ENCODE peak calls at places on chromosomes 13 and 19, in seven cellular contexts. One of them, this sample, is unnamed.

GRCh38 chr19:49165865-49166301 is 8.3 kb downstream of the TRPM4 start:
- DNase-seq in lung: no peak
- DNase-seq in effector memory CD4-positive, alpha-beta T cell: no peak
- DNase-seq in tibial artery: no peak
- DNase-seq in fibroblast of lung: no peak
- DNase-seq in lower lobe of right lung: no peak
- DNase-seq in aorta: no peak
- DNase-seq in this sample: no peak

GRCh38 chr19:38430931-38431330 is 2.6 kb upstream of the RYR1 start:
- DNase-seq in lung: no peak
- DNase-seq in effector memory CD4-positive, alpha-beta T cell: no peak
- DNase-seq in tibial artery: no peak
- DNase-seq in fibroblast of lung: no peak
- DNase-seq in lower lobe of right lung: no peak
- DNase-seq in aorta: no peak
- DNase-seq in this sample: no peak

GRCh38 chr13:44236370-44236769 is 137.3 kb upstream of the SERP2 start:
- DNase-seq in lung: no peak
- DNase-seq in effector memory CD4-positive, alpha-beta T cell: no peak
- DNase-seq in tibial artery: peak; percentile 71
- DNase-seq in fibroblast of lung: peak; percentile 78
- DNase-seq in lower lobe of right lung: no peak
- DNase-seq in aorta: no peak
- DNase-seq in this sample: no peak

GRCh38 chr13:99263386-99263785 is 5.2 kb upstream of the GPR18 start:
- DNase-seq in lung: no peak
- DNase-seq in effector memory CD4-positive, alpha-beta T cell: no peak
- DNase-seq in tibial artery: no peak
- DNase-seq in fibroblast of lung: no peak
- DNase-seq in lower lobe of right lung: no peak
- DNase-seq in aorta: no peak
- DNase-seq in this sample: no peak

GRCh38 chr19:44750713-44751112 is 2.2 kb downstream of the BCL3 start:
- DNase-seq in lung: no peak
- DNase-seq in effector memory CD4-positive, alpha-beta T cell: no peak
- DNase-seq in tibial artery: no peak
- DNase-seq in fibroblast of lung: no peak
- DNase-seq in lower lobe of right lung: no peak
- DNase-seq in aorta: no peak
- DNase-seq in this sample: no peak

GRCh38 chr19:3073159-3073563 is 10.9 kb upstream of the TLE5 start:
- DNase-seq in lung: no peak
- DNase-seq in effector memory CD4-positive, alpha-beta T cell: no peak
- DNase-seq in tibial artery: no peak
- DNase-seq in fibroblast of lung: peak; percentile 89
- DNase-seq in lower lobe of right lung: no peak
- DNase-seq in aorta: no peak
- DNase-seq in this sample: no peak

GRCh38 chr13:78228940-78229339 is 310.3 kb upstream of the EDNRB start:
- DNase-seq in lung: no peak
- DNase-seq in effector memory CD4-positive, alpha-beta T cell: no peak
- DNase-seq in tibial artery: no peak
- DNase-seq in fibroblast of lung: peak; percentile 7
- DNase-seq in lower lobe of right lung: no peak
- DNase-seq in aorta: no peak
- DNase-seq in this sample: no peak

GRCh38 chr19:34976611-34977010 is 12.6 kb upstream of the ZNF792 start:
- DNase-seq in lung: no peak
- DNase-seq in effector memory CD4-positive, alpha-beta T cell: no peak
- DNase-seq in tibial artery: peak; percentile 19
- DNase-seq in fibroblast of lung: no peak
- DNase-seq in lower lobe of right lung: peak; percentile 10
- DNase-seq in aorta: no peak
- DNase-seq in this sample: no peak

GRCh38 chr19:53537126-53537522 is 821 bp upstream of the ZNF331 start:
- DNase-seq in lung: no peak
- DNase-seq in effector memory CD4-positive, alpha-beta T cell: no peak
- DNase-seq in tibial artery: no peak
- DNase-seq in fibroblast of lung: no peak
- DNase-seq in lower lobe of right lung: no peak
- DNase-seq in aorta: no peak
- DNase-seq in this sample: no peak

GRCh38 chr13:30737511-30738342 is 2.4 kb downstream of the ALOX5AP start:
- DNase-seq in lung: no peak
- DNase-seq in effector memory CD4-positive, alpha-beta T cell: no peak
- DNase-seq in tibial artery: no peak
- DNase-seq in fibroblast of lung: no peak
- DNase-seq in lower lobe of right lung: no peak
- DNase-seq in aorta: no peak
- DNase-seq in this sample: no peak

GRCh38 chr13:30738526-30738925 is 3.2 kb downstream of the ALOX5AP start:
- DNase-seq in lung: no peak
- DNase-seq in effector memory CD4-positive, alpha-beta T cell: no peak
- DNase-seq in tibial artery: no peak
- DNase-seq in fibroblast of lung: no peak
- DNase-seq in lower lobe of right lung: no peak
- DNase-seq in aorta: no peak
- DNase-seq in this sample: no peak

GRCh38 chr13:30736461-30736860 is 1.1 kb downstream of the ALOX5AP start:
- DNase-seq in lung: no peak
- DNase-seq in effector memory CD4-positive, alpha-beta T cell: no peak
- DNase-seq in tibial artery: no peak
- DNase-seq in fibroblast of lung: no peak
- DNase-seq in lower lobe of right lung: no peak
- DNase-seq in aorta: no peak
- DNase-seq in this sample: no peak

GRCh38 chr13:30735025-30735967 is at the start of gene ALOX5AP:
- DNase-seq in lung: no peak
- DNase-seq in effector memory CD4-positive, alpha-beta T cell: no peak
- DNase-seq in tibial artery: no peak
- DNase-seq in fibroblast of lung: no peak
- DNase-seq in lower lobe of right lung: no peak
- DNase-seq in aorta: no peak
- DNase-seq in this sample: no peak

DNA sequence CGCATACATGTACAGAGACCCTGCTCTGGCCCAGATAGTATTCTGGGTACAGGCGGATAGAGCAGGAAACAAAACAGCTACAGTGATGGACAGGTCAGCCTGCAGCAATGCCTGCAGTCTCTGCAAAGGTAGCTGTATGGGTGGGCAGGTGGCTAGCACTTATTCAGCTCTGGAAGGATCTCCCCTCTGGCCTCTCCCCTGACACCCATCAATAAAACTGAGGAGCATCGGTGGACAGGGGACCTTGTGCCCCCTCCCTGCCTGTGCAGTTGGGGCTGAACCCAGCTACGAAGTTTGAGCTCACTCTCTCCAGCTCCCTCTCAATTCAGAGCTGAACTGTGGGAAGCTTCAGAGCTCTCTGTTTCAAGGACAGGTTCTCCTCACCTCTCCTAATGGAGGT is 1.6 kb downstream of the ALOX5AP start:
- DNase-seq in lung: no peak
- DNase-seq in effector memory CD4-positive, alpha-beta T cell: no peak
- DNase-seq in tibial artery: no peak
- DNase-seq in fibroblast of lung: no peak
- DNase-seq in lower lobe of right lung: no peak
- DNase-seq in aorta: no peak
- DNase-seq in this sample: no peak
- H3K27ac ChIP-seq in lung: no peak overlapping the region
- H3K27ac ChIP-seq in effector memory CD4-positive, alpha-beta T cell: peak overlapping the region; percentile 64
- H3K27ac ChIP-seq in tibial artery: no peak overlapping the region
- H3K27ac ChIP-seq in fibroblast of lung: no peak overlapping the region
- H3K27ac ChIP-seq in lower lobe of right lung: peak overlapping the region; percentile 77
- H3K27ac ChIP-seq in aorta: no peak overlapping the region
- H3K27ac ChIP-seq in this sample: peak overlapping the region; percentile 91

GRCh38 chr19:5692785-5693194 is 2.7 kb downstream of the RPL36 start:
- DNase-seq in lung: no peak
- DNase-seq in effector memory CD4-positive, alpha-beta T cell: no peak
- DNase-seq in tibial artery: no peak
- DNase-seq in fibroblast of lung: no peak
- DNase-seq in lower lobe of right lung: no peak
- DNase-seq in aorta: no peak
- DNase-seq in this sample: no peak

GRCh38 chr19:5693195-5694166 is 3.4 kb downstream of the RPL36 start:
- DNase-seq in lung: no peak
- DNase-seq in effector memory CD4-positive, alpha-beta T cell: no peak
- DNase-seq in tibial artery: no peak
- DNase-seq in fibroblast of lung: no peak
- DNase-seq in lower lobe of right lung: peak; percentile 44
- DNase-seq in aorta: no peak
- DNase-seq in this sample: no peak

GRCh38 chr19:5695649-5696195 is 5.6 kb downstream of the RPL36 start:
- DNase-seq in lung: no peak
- DNase-seq in effector memory CD4-positive, alpha-beta T cell: no peak
- DNase-seq in tibial artery: no peak
- DNase-seq in fibroblast of lung: no peak
- DNase-seq in lower lobe of right lung: no peak
- DNase-seq in aorta: no peak
- DNase-seq in this sample: no peak

GRCh38 chr19:5694952-5695648 is 5.0 kb downstream of the RPL36 start:
- DNase-seq in lung: no peak
- DNase-seq in effector memory CD4-positive, alpha-beta T cell: no peak
- DNase-seq in tibial artery: no peak
- DNase-seq in fibroblast of lung: no peak
- DNase-seq in lower lobe of right lung: no peak
- DNase-seq in aorta: no peak
- DNase-seq in this sample: no peak

DNA sequence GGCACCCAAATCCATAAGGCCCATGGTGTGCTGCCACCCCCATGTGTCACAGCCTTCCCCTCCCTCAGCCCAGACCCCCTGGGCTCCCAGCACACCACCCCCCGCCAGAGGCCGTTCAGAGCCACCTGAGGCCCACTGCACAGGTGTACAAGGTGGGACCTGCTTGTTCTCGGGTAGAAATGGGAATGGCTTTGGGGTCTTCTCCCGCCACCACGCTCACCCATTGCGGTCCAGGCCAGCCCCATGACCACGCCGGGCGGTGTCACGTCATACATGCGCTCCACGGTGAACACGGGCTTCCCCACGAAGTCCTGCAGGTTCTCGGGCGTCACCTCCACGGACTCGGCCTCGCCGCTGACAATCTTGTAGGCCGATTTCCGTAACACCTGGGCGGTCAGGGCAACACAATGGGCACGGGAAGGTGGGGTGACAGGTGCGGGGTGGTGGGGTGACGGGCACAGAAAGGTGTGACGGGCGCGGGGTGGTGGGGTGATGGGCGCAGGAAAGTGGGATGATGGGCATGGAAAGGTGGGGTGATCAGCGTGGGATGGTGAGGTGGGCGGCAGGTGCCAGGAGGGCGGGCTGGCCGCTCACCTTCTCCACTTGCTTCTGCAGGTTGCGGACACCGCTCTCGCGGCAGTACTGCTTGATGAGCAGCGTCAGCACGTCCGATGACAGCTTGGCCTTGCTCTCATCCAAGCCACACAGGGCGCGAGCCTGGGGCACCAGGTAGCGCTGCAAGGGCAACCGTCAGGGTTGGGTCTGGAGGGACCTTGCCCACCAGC is 4.3 kb downstream of the RPL36 start:
- DNase-seq in lung: no peak
- DNase-seq in effector memory CD4-positive, alpha-beta T cell: no peak
- DNase-seq in tibial artery: no peak
- DNase-seq in fibroblast of lung: no peak
- DNase-seq in lower lobe of right lung: no peak
- DNase-seq in aorta: no peak
- DNase-seq in this sample: no peak
- H3K36me3 ChIP-seq in lung: peaks cover 77% of the 10 kb centered on the region
- H3K36me3 ChIP-seq in effector memory CD4-positive, alpha-beta T cell: peaks cover 69% of the 10 kb centered on the region
- H3K36me3 ChIP-seq in tibial artery: peaks cover 82% of the 10 kb centered on the region
- H3K36me3 ChIP-seq in fibroblast of lung: peaks cover 56% of the 10 kb centered on the region
- H3K36me3 ChIP-seq in lower lobe of right lung: peaks cover 76% of the 10 kb centered on the region
- H3K36me3 ChIP-seq in aorta: peaks cover 10% of the 10 kb centered on the region
- H3K36me3 ChIP-seq in this sample: peaks cover 7% of the 10 kb centered on the region

GRCh38 chr13:21176195-21176981 is at the start of the genes MRPL57 and SKA3:
- DNase-seq in lung: peak; percentile 89
- DNase-seq in effector memory CD4-positive, alpha-beta T cell: peak; percentile 89
- DNase-seq in tibial artery: peak; percentile 93
- DNase-seq in fibroblast of lung: peak; percentile 93
- DNase-seq in lower lobe of right lung: peak; percentile 95
- DNase-seq in aorta: peak; percentile 97
- DNase-seq in this sample: peak; percentile 42

GRCh38 chr13:21181671-21182070 is 5.2 kb downstream of the MRPL57 start:
- DNase-seq in lung: no peak
- DNase-seq in effector memory CD4-positive, alpha-beta T cell: no peak
- DNase-seq in tibial artery: no peak
- DNase-seq in fibroblast of lung: no peak
- DNase-seq in lower lobe of right lung: no peak
- DNase-seq in aorta: no peak
- DNase-seq in this sample: no peak

GRCh38 chr13:21171420-21171819 is 4.9 kb downstream of the SKA3 start:
- DNase-seq in lung: no peak
- DNase-seq in effector memory CD4-positive, alpha-beta T cell: no peak
- DNase-seq in tibial artery: no peak
- DNase-seq in fibroblast of lung: no peak
- DNase-seq in lower lobe of right lung: no peak
- DNase-seq in aorta: no peak
- DNase-seq in this sample: no peak

GRCh38 chr13:21175656-21176194 is 627 bp downstream of the SKA3 start:
- DNase-seq in lung: no peak
- DNase-seq in effector memory CD4-positive, alpha-beta T cell: no peak
- DNase-seq in tibial artery: no peak
- DNase-seq in fibroblast of lung: peak; percentile 48
- DNase-seq in lower lobe of right lung: no peak
- DNase-seq in aorta: no peak
- DNase-seq in this sample: no peak

GRCh38 chr13:21176982-21177284 is 475 bp downstream of the MRPL57 start:
- DNase-seq in lung: no peak
- DNase-seq in effector memory CD4-positive, alpha-beta T cell: no peak
- DNase-seq in tibial artery: no peak
- DNase-seq in fibroblast of lung: no peak
- DNase-seq in lower lobe of right lung: no peak
- DNase-seq in aorta: no peak
- DNase-seq in this sample: no peak
- H3K4me1 ChIP-seq in lung: peaks cover 7% of the 10 kb centered on the region
- H3K4me1 ChIP-seq in effector memory CD4-positive, alpha-beta T cell: peaks cover 12% of the 10 kb centered on the region
- H3K4me1 ChIP-seq in tibial artery: peaks cover 10% of the 10 kb centered on the region
- H3K4me1 ChIP-seq in fibroblast of lung: peaks cover 2% of the 10 kb centered on the region
- H3K4me1 ChIP-seq in lower lobe of right lung: peaks cover 22% of the 10 kb centered on the region
- H3K4me1 ChIP-seq in aorta: no peaks in the 10 kb centered on the region
- H3K4me1 ChIP-seq in this sample: peaks cover 6% of the 10 kb centered on the region

DNA sequence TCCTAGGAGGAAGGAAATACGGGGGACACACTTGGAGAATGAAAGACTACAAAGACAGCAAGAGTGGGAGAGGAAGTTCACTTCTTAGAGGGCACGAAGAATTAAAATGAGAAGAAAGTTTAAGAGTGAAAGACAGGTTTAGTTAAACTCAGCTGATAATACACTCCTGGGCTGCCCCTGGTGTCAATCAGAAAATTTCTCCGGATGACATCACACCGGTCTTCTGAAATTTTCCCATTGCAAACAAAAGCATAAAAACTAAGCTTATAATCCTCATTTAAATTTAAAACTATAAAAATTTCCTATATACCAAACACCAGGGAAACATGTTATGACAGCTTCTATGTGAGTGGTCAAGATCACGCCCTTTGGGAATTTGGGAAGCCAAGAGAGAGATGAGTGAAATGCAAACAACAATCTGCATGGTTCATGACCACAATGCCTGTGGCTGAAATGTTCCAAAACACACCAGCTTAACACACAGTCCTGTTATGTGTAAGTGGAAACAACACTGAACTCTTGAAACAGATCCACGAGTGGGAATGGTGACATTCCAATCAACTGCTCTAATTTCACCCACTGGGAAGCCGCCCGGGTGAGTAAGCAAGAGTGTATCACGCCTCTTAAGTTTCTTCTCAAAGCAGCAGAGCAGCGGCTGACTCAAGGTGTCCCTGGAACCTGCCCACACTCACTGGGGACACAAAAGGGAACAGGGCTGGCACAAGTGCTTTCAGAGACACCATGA is 49.0 kb downstream of the BRD4 start:
- DNase-seq in lung: no peak
- DNase-seq in effector memory CD4-positive, alpha-beta T cell: no peak
- DNase-seq in tibial artery: peak; percentile 77
- DNase-seq in fibroblast of lung: peak; percentile 82
- DNase-seq in lower lobe of right lung: no peak
- DNase-seq in aorta: peak; percentile 85
- DNase-seq in this sample: no peak
- H3K27ac ChIP-seq in lung: peak overlapping the region; percentile 47
- H3K27ac ChIP-seq in effector memory CD4-positive, alpha-beta T cell: no peak overlapping the region
- H3K27ac ChIP-seq in tibial artery: peak overlapping the region; percentile 63
- H3K27ac ChIP-seq in fibroblast of lung: peak overlapping the region; percentile 26
- H3K27ac ChIP-seq in lower lobe of right lung: peak overlapping the region; percentile 12
- H3K27ac ChIP-seq in aorta: peak overlapping the region; percentile 81
- H3K27ac ChIP-seq in this sample: peak overlapping the region; percentile 82

This sample was measured in Panc1.